ENCODE peak calls at places on chromosomes 5 and 9, in eight cellular contexts. R, E, B, L, Q, K, C and U are unnamed samples.

GRCh38 chr5:82307431-82307830 is 29.3 kb upstream of the RPS23 start:
- DNase-seq in L (no peak), C (no peak), Q (no peak), K (no peak), E (no peak), R (peak; percentile 17), B (no peak), U (no peak)

GRCh38 chr5:112960861-112961504 is 15.6 kb upstream of the DCP2 start:
- DNase-seq in C (no peak), E (no peak), L (peak; percentile 53), Q (no peak), B (no peak), R (no peak), K (no peak), U (no peak)

GRCh38 chr9:133845659-133845947 is 107.5 kb upstream of the SARDH start:
- DNase-seq in E (no peak), C (no peak), B (no peak), Q (no peak), K (no peak), R (no peak), L (no peak), U (no peak)

GRCh38 chr5:89262030-89262429 is 379.0 kb upstream of the MEF2C start:
- DNase-seq in E (no peak), R (no peak), B (no peak), L (no peak), C (no peak), K (no peak), Q (no peak), U (no peak)

GRCh38 chr9:69476016-69476415 is 151.0 kb downstream of the ENTREP1 start:
- DNase-seq in K (no peak), L (no peak), E (no peak), C (no peak), B (no peak), R (peak; percentile 36), Q (no peak), U (no peak)

GRCh38 chr9:122307036-122307435 is 42.4 kb downstream of the MRRF start:
- DNase-seq in R (no peak), B (no peak), C (no peak), E (no peak), Q (no peak), K (no peak), L (no peak), U (peak; percentile 71)

GRCh38 chr5:159242153-159242552 is 20.9 kb upstream of the UBLCP1 start:
- DNase-seq in L (no peak), K (no peak), R (no peak), E (no peak), Q (no peak), C (no peak), B (no peak), U (no peak)

GRCh38 chr5:181191526-181192336 is 13.3 kb downstream of the TRIM7 start:
- DNase-seq in L (peak; percentile 97), Q (peak; percentile 92), K (peak; percentile 90), B (peak; percentile 97), R (peak; percentile 91), C (peak; percentile 85), E (peak; percentile 94), U (peak; percentile 98)

GRCh38 chr9:109705515-109705914 is 74.5 kb upstream of the PALM2AKAP2 start:
- DNase-seq in L (no peak), R (peak; percentile 74), K (no peak), B (no peak), E (no peak), C (no peak), Q (no peak), U (no peak)